ENCODE peak calls at places on chromosomes 4 and X, in five cellular contexts. G is Right ventricle myocardium superior; X is omental fat pad; P is activated T-cell treated with anti-CD3 and anti-CD28 coated beads, Interleukin-2, amount 50 U/mL, for 1 hour; I is iris pigment epithelial cell. K is an unnamed sample.

GRCh38 chr4:22997358-22998224 is 304.9 kb downstream of the GBA3 start:
- DNase-seq in P (no peak), I (no peak), X (no peak), G (no peak), K (no peak)

GRCh38 chr4:118281611-118282442 is 71.0 kb downstream of the PRSS12 start:
- DNase-seq in G (no peak), P (no peak), I (peak), X (no peak), K (no peak)

GRCh38 chrX:65690057-65690855 is 22.8 kb downstream of the MSN start:
- DNase-seq in G (no peak), I (peak), X (no peak), P (no peak), K (peak)

GRCh38 chr4:177108708-177109107 is 201.0 kb upstream of the NEIL3 start:
- DNase-seq in I (peak), P (no peak), G (no peak), X (no peak), K (no peak)

GRCh38 chrX:8879750-8880149 is 78.6 kb upstream of the FAM9A start:
- DNase-seq in X (no peak), G (no peak), I (peak), P (peak), K (no peak)

GRCh38 chr4:139167774-139168444 is 9.1 kb downstream of the ELF2 start:
- DNase-seq in I (peak), X (no peak), P (no peak), G (no peak), K (no peak)

GRCh38 chr4:73259552-73260140 is 1.0 kb upstream of the ANKRD17 start:
- DNase-seq in G (no peak), I (peak), X (no peak), P (no peak), K (no peak)

GRCh38 chrX:68997911-68998310 is 167.3 kb downstream of the PJA1 start:
- DNase-seq in G (peak), I (peak), P (no peak), X (no peak), K (peak)

GRCh38 chr4:10762541-10762940 is 78.0 kb upstream of the CLNK start:
- DNase-seq in X (no peak), G (no peak), I (peak), P (no peak), K (no peak)